ENCODE peak calls at places on chromosomes 7 and 10, in five cellular contexts. T, W, Y, Z and B are unnamed samples.
A peak's percentile ranks its signal among the peaks of the same experiment; 100 is the strongest.

GRCh38 chr10:501596-501995 is 187.9 kb downstream of the DIP2C start:
- DNase-seq in W (no peak), Y (no peak), T (no peak), Z (no peak), B (peak; percentile 65)

GRCh38 chr7:155684546-155684945 is 40.1 kb downstream of the RBM33 start:
- DNase-seq in Y (no peak), Z (no peak), T (no peak), W (no peak), B (no peak)

GRCh38 chr10:5575144-5575481 is 50.4 kb downstream of the CALML3 start:
- DNase-seq in W (no peak), Y (no peak), T (no peak), Z (no peak), B (no peak)

GRCh38 chr10:8873310-8873709 is 818.8 kb downstream of the GATA3 start:
- DNase-seq in Y (no peak), Z (no peak), T (no peak), W (peak; percentile 3), B (peak; percentile 60)

GRCh38 chr7:11760372-11760771 is 71.6 kb downstream of the THSD7A start:
- DNase-seq in Z (peak; percentile 78), T (no peak), Y (no peak), W (no peak), B (peak; percentile 37)

GRCh38 chr10:77290528-77291155 is 347.0 kb downstream of the KCNMA1 start:
- DNase-seq in T (no peak), Y (no peak), W (peak; percentile 99), Z (no peak), B (peak; percentile 93)

GRCh38 chr10:49109669-49110335 is 5.5 kb downstream of the VSTM4 start:
- DNase-seq in W (no peak), Z (no peak), Y (no peak), T (no peak), B (no peak)

GRCh38 chr7:114922652-114923402 is 933 bp downstream of the MDFIC start:
- DNase-seq in Z (peak; percentile 84), W (peak; percentile 70), T (peak; percentile 51), Y (peak; percentile 68), B (peak; percentile 69)

GRCh38 chr7:120060283-120060682 is 212.7 kb upstream of the KCND2 start:
- DNase-seq in T (no peak), Y (no peak), Z (peak; percentile 37), W (peak; percentile 25), B (peak; percentile 37)

GRCh38 chr10:84329986-84330651 is 1.7 kb downstream of the CCSER2 start:
- DNase-seq in T (peak; percentile 41), Z (peak; percentile 33), W (no peak), Y (peak; percentile 73), B (no peak)

GRCh38 chr10:89684604-89685003 is 16.8 kb upstream of the KIF20B start:
- DNase-seq in Z (no peak), T (no peak), W (peak; percentile 71), Y (no peak), B (peak; percentile 68)

GRCh38 chr10:58086144-58086762 is 181.4 kb downstream of the IPMK start:
- DNase-seq in Y (no peak), W (no peak), T (no peak), Z (no peak), B (no peak)

GRCh38 chr10:33157108-33157507 is 177.4 kb downstream of the NRP1 start:
- DNase-seq in Z (peak; percentile 22), T (no peak), Y (no peak), W (peak; percentile 76), B (peak; percentile 94)

GRCh38 chr7:9149499-9150082 is 716.2 kb downstream of the NXPH1 start:
- DNase-seq in Y (no peak), Z (no peak), W (peak; percentile 50), T (no peak), B (peak; percentile 56)

GRCh38 chr7:77327067-77327931 is 88.8 kb downstream of the GSAP start:
- DNase-seq in T (no peak), Y (no peak), Z (peak; percentile 89), W (peak; percentile 73), B (peak; percentile 76)

GRCh38 chr10:55668326-55668922 is 692.6 kb downstream of the ZWINT start:
- DNase-seq in T (no peak), W (peak; percentile 20), Y (no peak), Z (peak; percentile 9), B (peak; percentile 21)

GRCh38 chr7:127912901-127913300 is 118.3 kb downstream of the LRRC4 start:
- DNase-seq in Y (no peak), Z (no peak), W (no peak), T (no peak), B (no peak)

GRCh38 chr10:66714741-66715140 is 211.1 kb upstream of the LRRTM3 start:
- DNase-seq in Z (no peak), Y (no peak), W (peak; percentile 33), T (no peak), B (peak; percentile 67)

GRCh38 chr7:44221231-44221791 is 20.5 kb downstream of the YKT6 start:
- DNase-seq in T (no peak), Z (no peak), W (no peak), Y (no peak), B (no peak)

GRCh38 chr10:106555599-106555998 is 608.9 kb downstream of the SORCS1 start:
- DNase-seq in Y (no peak), Z (no peak), W (no peak), T (no peak), B (no peak)

GRCh38 chr7:40220421-40220911 is 85.7 kb downstream of the SUGCT start:
- DNase-seq in Y (no peak), W (peak; percentile 31), Z (no peak), T (no peak), B (peak; percentile 63)

GRCh38 chr7:30630986-30631385 is 36.3 kb downstream of the GARS1 start:
- DNase-seq in W (no peak), Y (no peak), T (no peak), Z (no peak), B (no peak)

GRCh38 chr7:82319674-82320118 is 123.9 kb downstream of the CACNA2D1 start:
- DNase-seq in Y (no peak), Z (no peak), W (no peak), T (no peak), B (peak; percentile 26)

GRCh38 chr10:92547676-92548075 is 26.2 kb downstream of the IDE start:
- DNase-seq in Z (no peak), Y (no peak), W (no peak), T (no peak), B (no peak)

GRCh38 chr7:2282185-2282751 is 32.0 kb downstream of the SNX8 start:
- DNase-seq in T (no peak), Z (no peak), W (no peak), Y (no peak), B (no peak)

GRCh38 chr7:128121731-128122576 is 90.7 kb upstream of the LRRC4 start:
- DNase-seq in Y (no peak), Z (peak; percentile 81), W (no peak), T (no peak), B (no peak)

GRCh38 chr7:64869912-64870562 is 33.0 kb upstream of the ZNF273 start:
- DNase-seq in Z (no peak), W (no peak), T (no peak), Y (no peak), B (no peak)

GRCh38 chr7:47073284-47073683 is 508.6 kb downstream of the TNS3 start:
- DNase-seq in W (no peak), Y (no peak), T (no peak), Z (no peak), B (no peak)

GRCh38 chr10:32980558-32981468 is 22.8 kb upstream of the ITGB1 start:
- DNase-seq in T (peak; percentile 81), Y (peak; percentile 84), Z (peak; percentile 91), W (peak; percentile 100), B (peak; percentile 100)

GRCh38 chr7:76294344-76295024 is 8.0 kb upstream of the HSPB1 start:
- DNase-seq in Y (no peak), W (peak; percentile 92), T (no peak), Z (peak; percentile 46), B (peak; percentile 91)

GRCh38 chr10:133358920-133359300 is 1.1 kb upstream of the FUOM start:
- DNase-seq in T (no peak), Z (no peak), Y (no peak), W (no peak), B (no peak)

GRCh38 chr7:127150543-127150942 is 102.2 kb downstream of the GRM8 start:
- DNase-seq in T (no peak), Y (no peak), Z (no peak), W (no peak), B (no peak)

GRCh38 chr7:55325371-55325792 is 39.8 kb upstream of the LANCL2 start:
- DNase-seq in Y (no peak), W (peak; percentile 82), T (no peak), Z (no peak), B (peak; percentile 3)

GRCh38 chr10:125057158-125058001 is 103.0 kb downstream of the CTBP2 start:
- DNase-seq in T (no peak), Z (peak; percentile 67), Y (no peak), W (peak; percentile 53), B (peak; percentile 33)

GRCh38 chr10:33073641-33074410 is 115.8 kb upstream of the ITGB1 start:
- DNase-seq in T (no peak), W (peak; percentile 16), Z (peak; percentile 10), Y (no peak), B (peak; percentile 19)

GRCh38 chr7:94440460-94441039 is 45.9 kb downstream of the COL1A2 start:
- DNase-seq in W (peak; percentile 24), T (no peak), Z (no peak), Y (no peak), B (no peak)